ENCODE peak calls at places on chromosome 18, in seven cellular contexts. H is Karpas-422; K is substantia nigra; B is activated effector memory CD4-positive, alpha-beta T cell treated with anti-CD3 and anti-CD28 coated beads, Interleukin-2, amount 50 U/mL, for 16 hours; R is epithelial cell of proximal tubule; C is HepG2; E is stimulated activated CD8-positive, alpha-beta memory T cell treated with anti-CD3 and anti-CD28 coated beads, Interleukin-15, amount 100 ng/mL, for 24 hours. T is an unnamed sample.

GRCh38 chr18:58785171-58785805 is 79.4 kb upstream of the ZNF532 start:
- DNase-seq in H (no peak), K (no peak), B (no peak), R (peak; percentile 59), C (no peak), E (no peak), T (no peak)

GRCh38 chr18:10877974-10878373 is 271.4 kb downstream of the PIEZO2 start:
- DNase-seq in H (no peak), K (no peak), B (no peak), R (no peak), C (no peak), E (no peak), T (no peak)

GRCh38 chr18:44761812-44762211 is 81.1 kb downstream of the SETBP1 start:
- DNase-seq in H (no peak), K (no peak), B (no peak), R (no peak), C (no peak), E (no peak), T (no peak)

GRCh38 chr18:11981633-11982366 is 493 bp downstream of the IMPA2 start:
- DNase-seq in H (no peak), K (no peak), B (peak; percentile 71), R (no peak), C (peak; percentile 92), E (peak; percentile 2), T (no peak)

GRCh38 chr18:79912994-79913831 is 38.2 kb downstream of the SLC66A2 start:
- DNase-seq in H (no peak), K (no peak), B (peak; percentile 59), R (no peak), C (no peak), E (no peak), T (peak; percentile 27)

GRCh38 chr18:8375269-8375668 is 234.0 kb upstream of the RAB12 start:
- DNase-seq in H (no peak), K (no peak), B (no peak), R (peak; percentile 4), C (no peak), E (no peak), T (no peak)

GRCh38 chr18:50812834-50813233 is 7.0 kb downstream of the MRO start:
- DNase-seq in H (no peak), K (no peak), B (no peak), R (no peak), C (no peak), E (no peak), T (no peak)

GRCh38 chr18:41457730-41458129 is 497.3 kb upstream of the PIK3C3 start:
- DNase-seq in H (no peak), K (no peak), B (no peak), R (no peak), C (no peak), E (no peak), T (no peak)

GRCh38 chr18:3660719-3661118 is 210.7 kb downstream of the TGIF1 start:
- DNase-seq in H (peak; percentile 47), K (no peak), B (no peak), R (no peak), C (no peak), E (no peak), T (no peak)

GRCh38 chr18:39647627-39648502 is 2082.3 kb upstream of the CELF4 start:
- DNase-seq in H (no peak), K (no peak), B (no peak), R (peak; percentile 29), C (no peak), E (no peak), T (no peak)

GRCh38 chr18:79466591-79466990 is 70.9 kb downstream of the NFATC1 start:
- DNase-seq in H (no peak), K (no peak), B (no peak), R (no peak), C (no peak), E (no peak), T (no peak)

GRCh38 chr18:54981076-54981475 is 21.8 kb upstream of the CCDC68 start:
- DNase-seq in H (no peak), K (no peak), B (no peak), R (no peak), C (no peak), E (no peak), T (no peak)

GRCh38 chr18:58867281-58867961 is 2.7 kb downstream of the ZNF532 start:
- DNase-seq in H (no peak), K (no peak), B (no peak), R (no peak), C (no peak), E (no peak), T (no peak)

GRCh38 chr18:27667064-27667463 is 482.0 kb upstream of the CHST9 start:
- DNase-seq in H (no peak), K (no peak), B (no peak), R (no peak), C (no peak), E (no peak), T (no peak)

GRCh38 chr18:58223717-58224424 is 179.8 kb downstream of the NEDD4L start:
- DNase-seq in H (no peak), K (no peak), B (no peak), R (peak; percentile 97), C (peak; percentile 81), E (no peak), T (no peak)

GRCh38 chr18:8469793-8470192 is 139.4 kb upstream of the RAB12 start:
- DNase-seq in H (no peak), K (no peak), B (no peak), R (no peak), C (no peak), E (no peak), T (no peak)

GRCh38 chr18:23523429-23524212 is 20.3 kb downstream of the RMC1 start:
- DNase-seq in H (no peak), K (no peak), B (no peak), R (no peak), C (no peak), E (no peak), T (no peak)

GRCh38 chr18:73613706-73614340 is 533.8 kb downstream of the FBXO15 start:
- DNase-seq in H (no peak), K (no peak), B (no peak), R (no peak), C (no peak), E (no peak), T (no peak)

GRCh38 chr18:421236-422155 is 79.0 kb downstream of the COLEC12 start:
- DNase-seq in H (no peak), K (no peak), B (no peak), R (no peak), C (peak; percentile 14), E (no peak), T (no peak)

GRCh38 chr18:48698707-48699106 is 159.9 kb downstream of the CTIF start:
- DNase-seq in H (no peak), K (no peak), B (no peak), R (no peak), C (no peak), E (no peak), T (no peak)

GRCh38 chr18:7921938-7922587 is 354.9 kb downstream of the PTPRM start:
- DNase-seq in H (no peak), K (no peak), B (no peak), R (no peak), C (peak; percentile 76), E (no peak), T (no peak)